ENCODE peak calls at places on chromosome 11, in four cellular contexts. D, V, G and H are unnamed samples.

GRCh38 chr11:130022799-130023198 is 20.2 kb upstream of the PRDM10 start:
- DNase-seq in G (no peak), V (no peak), D (no peak), H (no peak)

GRCh38 chr11:90349741-90350140 is 126.9 kb upstream of the CHORDC1 start:
- DNase-seq in V (no peak), D (no peak), G (no peak), H (no peak)

GRCh38 chr11:433641-434040 is 8.2 kb downstream of the ANO9 start:
- DNase-seq in V (no peak), G (no peak), D (no peak), H (no peak)

GRCh38 chr11:66728760-66729385 is at the start of gene SPTBN2:
- DNase-seq in D (no peak), V (no peak), G (peak), H (no peak)

GRCh38 chr11:78469905-78470304 is 52.3 kb upstream of the GAB2 start:
- DNase-seq in V (no peak), G (no peak), D (no peak), H (no peak)

GRCh38 chr11:66070604-66071325 is 693 bp downstream of the PACS1 start:
- DNase-seq in V (peak), D (peak), G (peak), H (peak)

GRCh38 chr11:15106201-15106965 is 8.3 kb upstream of the INSC start:
- DNase-seq in D (peak), V (no peak), G (no peak), H (peak)

GRCh38 chr11:43261775-43262174 is 50.0 kb upstream of the API5 start:
- DNase-seq in D (no peak), V (no peak), G (no peak), H (no peak)

GRCh38 chr11:121547574-121547973 is 94.8 kb upstream of the SORL1-AS1 start:
- DNase-seq in V (no peak), D (no peak), G (no peak), H (peak)

GRCh38 chr11:10304495-10305261 is at the start of gene ADM:
- DNase-seq in D (peak), G (peak), V (peak), H (peak)

GRCh38 chr11:116533186-116533825 is 239.5 kb downstream of the BUD13 start:
- DNase-seq in G (peak), D (no peak), V (no peak), H (no peak)
- TF ChIP-seq CTCF in G (no peak), D (no peak), V (no peak), H (no peak)

GRCh38 chr11:115504279-115505158 is at the start of gene CADM1:
- DNase-seq in D (peak), G (peak), V (peak), H (peak)

GRCh38 chr11:115501895-115502589 is 2.2 kb downstream of the CADM1 start:
- DNase-seq in D (peak), G (no peak), V (no peak), H (no peak)

GRCh38 chr11:115502636-115503082 is 1.6 kb downstream of the CADM1 start:
- DNase-seq in D (no peak), V (no peak), G (no peak), H (no peak)

GRCh38 chr11:115503886-115504278 is 333 bp downstream of the CADM1 start:
- DNase-seq in G (no peak), V (no peak), D (peak), H (no peak)

GRCh38 chr11:115503083-115503885 is 931 bp downstream of the CADM1 start:
- DNase-seq in G (peak), D (peak), V (peak), H (peak)
- TF ChIP-seq CTCF in G (no peak), D (peak), V (no peak), H (peak)

GRCh38 chr11:114799524-114799923 is 121.2 kb downstream of the NXPE2 start:
- DNase-seq in V (no peak), G (no peak), D (no peak), H (no peak)
- TF ChIP-seq CTCF in V (no peak), G (no peak), D (no peak), H (no peak)

GRCh38 chr11:24622262-24622661 is 125.4 kb downstream of the LUZP2 start:
- DNase-seq in D (no peak), G (no peak), V (no peak), H (no peak)

GRCh38 chr11:24623121-24623520 is 126.3 kb downstream of the LUZP2 start:
- DNase-seq in V (no peak), D (no peak), G (no peak), H (no peak)

GRCh38 chr11:24619900-24620299 is 123.0 kb downstream of the LUZP2 start:
- DNase-seq in G (no peak), V (no peak), D (no peak), H (no peak)

DNA sequence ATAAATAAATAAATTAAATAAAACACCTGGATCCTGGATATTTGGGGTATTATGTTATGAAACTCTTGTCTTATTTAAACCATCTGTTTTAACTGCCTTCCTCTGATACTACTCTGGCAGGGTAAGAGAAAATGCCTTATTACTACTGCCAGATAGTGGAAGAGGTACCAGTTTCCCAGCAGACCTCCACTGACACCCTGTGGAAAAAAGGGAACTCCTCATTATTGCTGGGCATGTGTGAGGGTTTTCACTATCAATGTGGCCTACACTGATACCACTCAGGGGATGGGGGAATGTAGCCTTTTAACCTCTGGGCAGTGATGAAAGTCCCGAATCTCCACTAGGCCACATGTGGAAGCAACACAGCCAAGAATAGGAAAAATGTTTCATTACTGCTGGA is 121.0 kb downstream of the LUZP2 start:
- DNase-seq in D (no peak), G (no peak), V (no peak), H (no peak)
- TF ChIP-seq CTCF in D (peak), G (no peak), V (no peak), H (no peak)

GRCh38 chr11:133828861-133829260 is 16.5 kb downstream of the SPATA19 start:
- DNase-seq in D (no peak), G (peak), V (no peak), H (no peak)

GRCh38 chr11:133833101-133833898 is 12.0 kb downstream of the SPATA19 start:
- DNase-seq in G (peak), D (no peak), V (no peak), H (peak)

GRCh38 chr11:133832096-133833081 is 12.9 kb downstream of the SPATA19 start:
- DNase-seq in G (peak), V (no peak), D (no peak), H (peak)

GRCh38 chr11:133829566-133829965 is 15.7 kb downstream of the SPATA19 start:
- DNase-seq in D (no peak), G (peak), V (no peak), H (no peak)

GRCh38 chr11:133830931-133831907 is 14.1 kb downstream of the SPATA19 start:
- DNase-seq in G (peak), V (no peak), D (no peak), H (peak)
- TF ChIP-seq CTCF in G (no peak), V (no peak), D (peak), H (no peak)

GRCh38 chr11:70138403-70138802 is 60.3 kb downstream of the ANO1 start:
- DNase-seq in G (no peak), V (no peak), D (no peak), H (no peak)
- TF ChIP-seq CTCF in G (no peak), V (no peak), D (no peak), H (no peak)

GRCh38 chr11:32420139-32420538 is 15.2 kb downstream of the WT1 start:
- DNase-seq in D (no peak), G (no peak), V (no peak), H (no peak)

GRCh38 chr11:32420937-32421532 is 14.3 kb downstream of the WT1 start:
- DNase-seq in V (no peak), G (no peak), D (peak), H (no peak)

GRCh38 chr11:32421992-32422391 is 13.3 kb downstream of the WT1 start:
- DNase-seq in V (no peak), G (no peak), D (no peak), H (no peak)

GRCh38 chr11:32426192-32426591 is 9.1 kb downstream of the WT1 start:
- DNase-seq in V (peak), G (no peak), D (no peak), H (no peak)

GRCh38 chr11:32422545-32422944 is 12.8 kb downstream of the WT1 start:
- DNase-seq in D (no peak), V (no peak), G (no peak), H (no peak)
- TF ChIP-seq CTCF in D (no peak), V (no peak), G (no peak), H (no peak)

GRCh38 chr11:115608976-115609375 is 104.8 kb upstream of the CADM1 start:
- DNase-seq in V (no peak), G (no peak), D (no peak), H (no peak)

GRCh38 chr11:115610908-115611307 is 106.7 kb upstream of the CADM1 start:
- DNase-seq in D (no peak), G (no peak), V (no peak), H (no peak)

GRCh38 chr11:115613004-115613403 is 108.8 kb upstream of the CADM1 start:
- DNase-seq in D (no peak), G (no peak), V (no peak), H (no peak)

GRCh38 chr11:115612331-115612730 is 108.1 kb upstream of the CADM1 start:
- DNase-seq in D (no peak), G (no peak), V (no peak), H (no peak)

GRCh38 chr11:115611343-115611742 is 107.1 kb upstream of the CADM1 start:
- DNase-seq in D (no peak), V (no peak), G (no peak), H (no peak)
- TF ChIP-seq CTCF in D (no peak), V (no peak), G (no peak), H (no peak)